ENCODE peak calls at places on chromosomes 13 and 19, in nine cellular contexts. Q is activated gamma-delta T cell treated with anti-CD3 and anti-CD28 coated beads, Interleukin-2, amount 50 U/mL, for 16 hours; G is NCI-H1694 treated with DMSO at 0.1 percent for 48 hours; M is COR-L47; W is globus pallidus; L is iPS DF 19.7; D is body of pancreas; X is SHP77; Y is SW480. H is an unnamed sample.

GRCh38 chr13:32746474-32746873 is 160.2 kb downstream of the PDS5B start:
- DNase-seq in Q (no peak), G (no peak), M (no peak), W (no peak), L (no peak), D (no peak), X (no peak), Y (no peak), H (no peak)

GRCh38 chr13:44300895-44301638 is 72.6 kb upstream of the SERP2 start:
- DNase-seq in Q (no peak), G (peak; percentile 33), M (no peak), W (no peak), L (no peak), D (peak; percentile 70), X (peak; percentile 55), Y (peak; percentile 62), H (no peak)

GRCh38 chr19:41521860-41522555 is 54.0 kb upstream of the CEACAM21 start:
- DNase-seq in Q (no peak), G (no peak), M (no peak), W (no peak), L (no peak), D (no peak), X (no peak), Y (no peak), H (no peak)

GRCh38 chr13:45518525-45519235 is 53.9 kb downstream of the COG3 start:
- DNase-seq in Q (no peak), G (no peak), M (no peak), W (no peak), L (no peak), D (no peak), X (no peak), Y (no peak), H (no peak)

GRCh38 chr19:1864480-1865171 is 1.2 kb upstream of the KLF16 start:
- DNase-seq in Q (no peak), G (no peak), M (no peak), W (no peak), L (no peak), D (peak; percentile 73), X (peak; percentile 50), Y (no peak), H (peak; percentile 87)

GRCh38 chr13:41064493-41064892 is 3.2 kb downstream of the WBP4 start:
- DNase-seq in Q (no peak), G (no peak), M (no peak), W (no peak), L (no peak), D (no peak), X (no peak), Y (peak; percentile 78), H (no peak)

GRCh38 chr19:8499048-8499833 is 3.2 kb downstream of the PRAM1 start:
- DNase-seq in Q (no peak), G (no peak), M (no peak), W (no peak), L (no peak), D (no peak), X (no peak), Y (no peak), H (no peak)

GRCh38 chr19:48329167-48329891 is 4.0 kb downstream of the EMP3 start:
- DNase-seq in Q (no peak), G (no peak), M (no peak), W (no peak), L (no peak), D (peak; percentile 28), X (peak; percentile 62), Y (peak; percentile 91), H (no peak)

GRCh38 chr13:77985866-77986636 is 67.4 kb upstream of the EDNRB start:
- DNase-seq in Q (no peak), G (no peak), M (no peak), W (no peak), L (no peak), D (no peak), X (no peak), Y (no peak), H (no peak)

GRCh38 chr13:113538689-113539058 is 45.9 kb upstream of the TFDP1 start:
- DNase-seq in Q (no peak), G (no peak), M (no peak), W (no peak), L (no peak), D (no peak), X (no peak), Y (no peak), H (peak; percentile 71)

GRCh38 chr19:22783651-22784050 is 300 bp downstream of the ZNF99 start:
- DNase-seq in Q (no peak), G (no peak), M (no peak), W (no peak), L (no peak), D (no peak), X (no peak), Y (no peak), H (no peak)

GRCh38 chr13:36837354-36838092 is 18.5 kb downstream of the RFXAP start:
- DNase-seq in Q (no peak), G (no peak), M (no peak), W (no peak), L (no peak), D (no peak), X (no peak), Y (no peak), H (no peak)

GRCh38 chr19:39126593-39127187 is 1.1 kb downstream of the PAK4 start:
- DNase-seq in Q (no peak), G (no peak), M (peak; percentile 23), W (no peak), L (no peak), D (peak; percentile 91), X (no peak), Y (peak; percentile 83), H (no peak)

GRCh38 chr13:20831933-20832332 is 58.2 kb upstream of the EEF1AKMT1 start:
- DNase-seq in Q (no peak), G (no peak), M (no peak), W (no peak), L (no peak), D (no peak), X (peak; percentile 34), Y (no peak), H (no peak)

GRCh38 chr13:38602261-38602660 is 84.6 kb upstream of the FREM2 start:
- DNase-seq in Q (no peak), G (no peak), M (no peak), W (no peak), L (no peak), D (no peak), X (no peak), Y (peak; percentile 18), H (no peak)

GRCh38 chr19:17048885-17049453 is 22.4 kb upstream of the CPAMD8 start:
- DNase-seq in Q (no peak), G (no peak), M (no peak), W (no peak), L (no peak), D (no peak), X (no peak), Y (no peak), H (no peak)

GRCh38 chr19:41887711-41888382 is 4.9 kb downstream of the ARHGEF1 start:
- DNase-seq in Q (peak; percentile 87), G (no peak), M (no peak), W (peak; percentile 77), L (peak; percentile 61), D (peak; percentile 76), X (no peak), Y (peak; percentile 98), H (no peak)

GRCh38 chr13:85806553-85807175 is 7.4 kb upstream of the SLITRK6 start:
- DNase-seq in Q (no peak), G (peak; percentile 41), M (peak; percentile 45), W (peak; percentile 66), L (no peak), D (no peak), X (peak; percentile 86), Y (peak; percentile 45), H (no peak)

GRCh38 chr19:3575949-3576673 is 3.4 kb downstream of the HMG20B start:
- DNase-seq in Q (no peak), G (no peak), M (no peak), W (no peak), L (no peak), D (no peak), X (no peak), Y (no peak), H (no peak)

GRCh38 chr13:75468602-75469001 is 13.4 kb downstream of the TBC1D4 start:
- DNase-seq in Q (no peak), G (no peak), M (no peak), W (no peak), L (no peak), D (no peak), X (no peak), Y (no peak), H (no peak)

GRCh38 chr13:19605161-19605955 is 28.1 kb upstream of the MPHOSPH8 start:
- DNase-seq in Q (no peak), G (no peak), M (no peak), W (no peak), L (no peak), D (no peak), X (no peak), Y (no peak), H (no peak)

GRCh38 chr19:3620145-3620816 is 6.3 kb downstream of the CACTIN start:
- DNase-seq in Q (no peak), G (no peak), M (no peak), W (no peak), L (no peak), D (no peak), X (no peak), Y (no peak), H (no peak)

GRCh38 chr19:1880611-1881392 is 4.5 kb downstream of the ABHD17A start:
- DNase-seq in Q (no peak), G (no peak), M (no peak), W (no peak), L (no peak), D (no peak), X (no peak), Y (no peak), H (peak; percentile 90)

GRCh38 chr13:49560270-49561063 is 24.9 kb downstream of the RCBTB1 start:
- DNase-seq in Q (no peak), G (no peak), M (peak; percentile 32), W (no peak), L (no peak), D (peak; percentile 81), X (no peak), Y (no peak), H (no peak)

GRCh38 chr19:54551950-54552912 is 21.4 kb upstream of the LILRA2 start:
- DNase-seq in Q (no peak), G (no peak), M (no peak), W (peak; percentile 37), L (no peak), D (peak; percentile 29), X (no peak), Y (no peak), H (no peak)

GRCh38 chr19:39492225-39492624 is 6.5 kb upstream of the DLL3 start:
- DNase-seq in Q (no peak), G (no peak), M (no peak), W (no peak), L (no peak), D (no peak), X (no peak), Y (no peak), H (no peak)

GRCh38 chr13:40662866-40663265 is 3.6 kb downstream of the FOXO1 start:
- DNase-seq in Q (no peak), G (no peak), M (no peak), W (no peak), L (no peak), D (no peak), X (no peak), Y (no peak), H (no peak)

GRCh38 chr19:38350883-38351282 is 15.3 kb downstream of the CATSPERG start:
- DNase-seq in Q (no peak), G (no peak), M (no peak), W (no peak), L (no peak), D (no peak), X (no peak), Y (no peak), H (no peak)

GRCh38 chr13:26529441-26529840 is 28.0 kb upstream of the WASF3 start:
- DNase-seq in Q (no peak), G (no peak), M (no peak), W (peak; percentile 15), L (no peak), D (peak; percentile 8), X (no peak), Y (peak; percentile 52), H (no peak)

GRCh38 chr13:52974711-52975110 is 53.9 kb upstream of the OLFM4 start:
- DNase-seq in Q (no peak), G (no peak), M (no peak), W (no peak), L (no peak), D (no peak), X (no peak), Y (no peak), H (no peak)

GRCh38 chr19:13729859-13730258 is 34.5 kb upstream of the MRI1 start:
- DNase-seq in Q (no peak), G (no peak), M (no peak), W (no peak), L (no peak), D (no peak), X (no peak), Y (no peak), H (no peak)